ENCODE peak calls at places on chromosome 1, in eight cellular contexts. E, G, Y, A, U, N, F and O are unnamed samples.

GRCh38 chr1:205262706-205263105 is 35.0 kb downstream of the TMCC2 start:
- DNase-seq in E (no peak), G (no peak), Y (no peak), A (no peak), U (no peak), N (no peak), F (no peak), O (no peak)

GRCh38 chr1:221611930-221612777 is 129.7 kb downstream of the DUSP10 start:
- DNase-seq in E (no peak), G (peak), Y (peak), A (peak), U (peak), N (no peak), F (no peak), O (no peak)

GRCh38 chr1:203898458-203899244 is 37.3 kb downstream of the SNRPE start:
- DNase-seq in E (no peak), G (no peak), Y (peak), A (no peak), U (no peak), N (no peak), F (no peak), O (no peak)

GRCh38 chr1:228875741-228876140 is 140.5 kb downstream of the RHOU start:
- DNase-seq in E (no peak), G (no peak), Y (peak), A (no peak), U (no peak), N (no peak), F (no peak), O (no peak)

GRCh38 chr1:150553392-150554085 is 4.3 kb downstream of the ADAMTSL4 start:
- DNase-seq in E (no peak), G (no peak), Y (no peak), A (no peak), U (no peak), N (no peak), F (no peak), O (no peak)

GRCh38 chr1:203547771-203548421 is 53.9 kb downstream of the OPTC start:
- DNase-seq in E (no peak), G (no peak), Y (no peak), A (no peak), U (no peak), N (no peak), F (no peak), O (no peak)

GRCh38 chr1:52602328-52603300 is at the start of gene GPX7:
- DNase-seq in E (peak), G (peak), Y (peak), A (no peak), U (peak), N (peak), F (peak), O (peak)

GRCh38 chr1:181112071-181112929 is 23.8 kb downstream of the IER5 start:
- DNase-seq in E (no peak), G (peak), Y (peak), A (peak), U (peak), N (no peak), F (no peak), O (no peak)

GRCh38 chr1:51489472-51489871 is 29.6 kb downstream of the EPS15 start:
- DNase-seq in E (no peak), G (no peak), Y (no peak), A (no peak), U (no peak), N (no peak), F (no peak), O (no peak)

GRCh38 chr1:196535727-196536126 is 72.5 kb downstream of the KCNT2 start:
- DNase-seq in E (no peak), G (no peak), Y (no peak), A (no peak), U (no peak), N (peak), F (peak), O (no peak)

GRCh38 chr1:96918406-96918805 is 196.8 kb downstream of the PTBP2 start:
- DNase-seq in E (no peak), G (no peak), Y (no peak), A (no peak), U (no peak), N (no peak), F (no peak), O (no peak)

DNA sequence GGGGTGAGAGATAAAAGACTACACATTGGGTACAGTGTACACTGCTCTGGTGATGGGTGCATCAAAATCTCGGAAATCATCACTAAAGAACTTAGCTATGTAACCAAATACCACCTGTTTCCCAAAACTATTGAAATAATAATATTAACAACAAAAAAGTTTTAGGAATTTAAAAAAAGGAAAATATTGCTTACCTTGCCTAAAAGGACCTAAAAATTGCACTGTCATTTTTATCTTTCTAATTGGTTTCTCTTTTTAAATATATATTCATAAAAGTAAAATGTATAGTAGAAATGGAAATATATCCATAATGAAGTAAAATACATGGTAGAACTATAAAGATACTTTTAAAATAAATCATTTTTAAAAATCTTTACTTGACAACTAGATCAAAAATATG is 719.3 kb upstream of the RGS18 start:
- DNase-seq in E (no peak), G (no peak), Y (no peak), A (no peak), U (no peak), N (no peak), F (no peak), O (no peak)
- TF ChIP-seq CTCF in E (no peak), G (no peak), Y (no peak), A (no peak), U (no peak), N (no peak), F (no peak), O (no peak)

GRCh38 chr1:107473065-107473464 is 332.2 kb downstream of the NTNG1 start:
- DNase-seq in E (no peak), G (no peak), Y (no peak), A (no peak), U (no peak), N (no peak), F (no peak), O (no peak)

GRCh38 chr1:107474877-107475612 is 334.2 kb downstream of the NTNG1 start:
- DNase-seq in E (peak), G (no peak), Y (no peak), A (no peak), U (no peak), N (peak), F (no peak), O (no peak)

GRCh38 chr1:107480548-107480947 is 339.7 kb downstream of the NTNG1 start:
- DNase-seq in E (no peak), G (no peak), Y (no peak), A (no peak), U (no peak), N (peak), F (no peak), O (peak)

GRCh38 chr1:107479865-107480264 is 339.0 kb downstream of the NTNG1 start:
- DNase-seq in E (no peak), G (no peak), Y (no peak), A (no peak), U (no peak), N (no peak), F (no peak), O (no peak)

GRCh38 chr1:107477233-107477632 is 336.4 kb downstream of the NTNG1 start:
- DNase-seq in E (no peak), G (no peak), Y (peak), A (no peak), U (no peak), N (no peak), F (peak), O (no peak)
- TF ChIP-seq CTCF in E (peak), G (no peak), Y (no peak), A (no peak), U (no peak), N (peak), F (peak), O (no peak)

DNA sequence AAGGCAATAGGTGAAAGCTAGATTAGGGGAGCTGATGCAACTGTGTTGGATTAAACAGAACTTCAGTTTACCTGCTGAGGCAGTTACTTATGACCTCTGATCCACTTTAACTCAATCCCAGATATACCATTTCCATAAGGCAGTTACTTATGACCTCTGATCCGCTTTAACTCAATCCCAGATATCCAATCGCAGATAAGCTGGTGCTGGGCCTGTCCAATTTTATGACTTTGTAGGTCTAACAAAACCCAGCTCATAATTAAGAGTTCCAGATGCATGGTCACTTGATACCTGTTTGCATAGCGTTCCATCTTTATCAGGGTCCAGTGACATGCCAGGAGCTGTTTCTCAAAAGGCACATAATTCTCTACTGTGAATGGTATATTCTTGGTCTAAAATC is 396.0 kb downstream of the AGBL4 start:
- DNase-seq in E (no peak), G (no peak), Y (no peak), A (no peak), U (no peak), N (no peak), F (no peak), O (no peak)
- TF ChIP-seq CTCF in E (no peak), G (no peak), Y (no peak), A (no peak), U (no peak), N (no peak), F (no peak), O (no peak)

DNA sequence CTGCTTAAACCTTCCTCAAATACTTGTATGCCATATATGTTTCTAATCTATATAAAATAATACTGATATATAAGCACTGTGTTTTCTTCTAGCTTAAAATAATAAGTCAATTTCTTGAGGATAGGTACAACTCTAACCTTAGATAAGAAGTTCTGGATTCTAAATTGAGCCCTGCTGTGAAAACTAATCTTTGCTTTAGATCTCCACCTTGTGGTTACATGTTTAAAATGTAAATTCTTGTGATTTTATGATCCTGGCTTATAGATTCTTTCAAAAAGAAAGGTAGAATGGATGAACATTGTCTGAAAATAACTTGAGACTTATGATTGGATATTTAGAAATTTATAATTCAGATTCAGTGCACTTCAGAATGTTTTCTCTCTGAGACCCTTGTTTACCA is 38.9 kb upstream of the HMCN1 start:
- DNase-seq in E (no peak), G (no peak), Y (no peak), A (no peak), U (no peak), N (no peak), F (no peak), O (no peak)
- TF ChIP-seq CTCF in E (no peak), G (no peak), Y (no peak), A (no peak), U (no peak), N (no peak), F (no peak), O (no peak)

DNA sequence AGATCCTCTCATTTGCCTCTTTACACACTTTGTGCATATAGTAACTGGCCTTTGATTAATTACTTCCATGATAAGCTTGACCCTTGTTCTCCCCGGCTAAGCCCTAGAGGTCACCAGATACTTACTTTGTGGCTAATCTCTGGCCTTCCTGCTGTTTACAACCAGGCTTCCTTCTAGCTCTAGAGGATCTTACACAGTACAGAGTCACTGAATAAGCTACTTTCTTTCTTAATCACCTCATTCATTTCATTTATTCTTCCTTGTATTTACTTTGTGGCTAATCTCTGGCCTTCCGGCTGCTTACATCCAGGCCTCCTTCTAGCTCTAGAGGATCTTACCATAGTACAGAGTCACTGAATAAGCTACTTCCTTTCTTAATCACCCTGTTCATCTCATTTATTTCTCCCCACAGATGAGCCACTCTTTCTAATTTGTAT is 144.3 kb upstream of the C1orf21 start:
- DNase-seq in E (no peak), G (no peak), Y (no peak), A (no peak), U (no peak), N (no peak), F (no peak), O (no peak)
- TF ChIP-seq CTCF in E (no peak), G (no peak), Y (no peak), A (no peak), U (no peak), N (peak), F (no peak), O (no peak)

GRCh38 chr1:160552425-160552824 is 26.9 kb downstream of the CD84 start:
- DNase-seq in E (no peak), G (no peak), Y (no peak), A (no peak), U (no peak), N (no peak), F (no peak), O (no peak)

GRCh38 chr1:160549665-160550006 is 26.6 kb upstream of the SLAMF6 start:
- DNase-seq in E (no peak), G (no peak), Y (no peak), A (no peak), U (no peak), N (no peak), F (no peak), O (no peak)

GRCh38 chr1:160548183-160548582 is 25.1 kb upstream of the SLAMF6 start:
- DNase-seq in E (peak), G (no peak), Y (no peak), A (no peak), U (no peak), N (peak), F (no peak), O (no peak)

GRCh38 chr1:160548960-160549664 is 26.1 kb upstream of the SLAMF6 start:
- DNase-seq in E (no peak), G (no peak), Y (no peak), A (no peak), U (no peak), N (peak), F (no peak), O (no peak)

DNA sequence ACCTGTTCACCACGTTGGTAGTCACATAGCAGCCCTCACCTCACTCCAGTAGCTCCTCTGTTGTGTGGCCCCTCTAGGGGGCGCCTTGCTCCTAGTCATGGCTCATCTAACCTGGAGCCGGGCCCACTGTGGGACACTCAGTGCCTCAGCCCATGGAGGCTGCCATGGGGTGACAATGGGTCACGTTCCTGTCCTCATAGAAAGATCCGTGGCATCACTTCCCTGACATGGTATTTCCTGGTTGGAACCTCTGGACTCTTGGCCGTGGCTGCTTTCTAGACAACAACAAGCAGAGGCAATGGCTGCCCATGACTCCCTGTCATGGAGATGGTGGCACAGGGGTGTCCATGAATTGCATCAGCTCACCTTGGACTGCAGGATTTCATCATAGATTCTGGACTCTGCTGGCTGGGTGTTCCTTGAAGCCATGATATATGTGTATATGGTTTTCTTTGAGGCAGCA is 27.5 kb upstream of the SLAMF6 start:
- DNase-seq in E (no peak), G (no peak), Y (no peak), A (no peak), U (no peak), N (no peak), F (peak), O (no peak)
- TF ChIP-seq CTCF in E (peak), G (no peak), Y (no peak), A (no peak), U (no peak), N (peak), F (peak), O (no peak)

GRCh38 chr1:21814241-21814918 is 2.3 kb downstream of the LDLRAD2 start:
- DNase-seq in E (peak), G (no peak), Y (no peak), A (no peak), U (no peak), N (peak), F (peak), O (peak)
- TF ChIP-seq CTCF in E (peak), G (peak), Y (peak), A (no peak), U (no peak), N (peak), F (peak), O (peak)

DNA sequence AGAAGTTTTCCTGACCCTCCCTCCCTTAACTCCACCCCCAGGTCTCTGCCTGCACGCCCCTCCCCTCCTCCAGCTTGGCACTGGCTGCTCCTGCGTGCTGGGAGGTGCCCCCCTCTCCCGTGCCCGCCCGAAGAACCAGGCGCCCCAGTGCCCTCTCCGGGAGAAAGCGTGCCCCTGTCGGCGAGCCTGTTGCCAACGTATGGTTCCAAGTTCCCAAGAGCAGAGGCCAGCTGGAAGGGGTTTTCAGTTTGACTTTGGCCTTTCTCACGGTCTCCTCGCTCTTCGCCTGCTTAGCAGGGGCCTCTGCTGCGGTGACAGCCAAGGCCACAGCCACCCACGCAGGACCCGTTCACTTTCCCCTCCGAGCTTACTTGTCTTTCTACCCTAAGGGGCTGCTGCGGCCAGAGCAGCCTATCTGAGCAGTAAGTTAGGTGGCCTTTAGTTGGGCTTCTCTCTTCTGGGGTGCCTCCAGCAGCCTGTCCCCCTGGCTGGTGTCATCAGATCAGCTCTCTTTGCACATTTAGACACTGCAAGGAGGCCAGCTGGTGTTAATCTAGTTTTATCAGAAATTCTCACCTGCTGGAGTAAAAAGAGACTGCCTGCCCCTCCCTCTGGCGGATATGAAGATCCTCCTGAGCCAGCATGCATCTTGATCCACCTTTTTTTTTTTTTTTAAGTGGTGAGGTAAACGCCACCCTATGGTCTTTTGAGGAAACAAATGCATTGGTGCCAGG is 1.5 kb downstream of the STUM start:
- DNase-seq in E (peak), G (peak), Y (peak), A (no peak), U (peak), N (no peak), F (peak), O (peak)
- TF ChIP-seq CTCF in E (no peak), G (no peak), Y (no peak), A (peak), U (no peak), N (no peak), F (no peak), O (no peak)

GRCh38 chr1:41100170-41100569 is 78.6 kb upstream of the SLFNL1 start:
- DNase-seq in E (no peak), G (no peak), Y (no peak), A (no peak), U (no peak), N (no peak), F (no peak), O (no peak)

GRCh38 chr1:41102653-41103052 is 81.1 kb upstream of the SLFNL1 start:
- DNase-seq in E (no peak), G (no peak), Y (peak), A (no peak), U (no peak), N (no peak), F (no peak), O (no peak)

GRCh38 chr1:41097105-41097504 is 75.6 kb upstream of the SLFNL1 start:
- DNase-seq in E (no peak), G (no peak), Y (no peak), A (no peak), U (no peak), N (no peak), F (no peak), O (no peak)

GRCh38 chr1:41102208-41102607 is 80.7 kb upstream of the SLFNL1 start:
- DNase-seq in E (no peak), G (peak), Y (peak), A (peak), U (peak), N (no peak), F (no peak), O (no peak)

DNA sequence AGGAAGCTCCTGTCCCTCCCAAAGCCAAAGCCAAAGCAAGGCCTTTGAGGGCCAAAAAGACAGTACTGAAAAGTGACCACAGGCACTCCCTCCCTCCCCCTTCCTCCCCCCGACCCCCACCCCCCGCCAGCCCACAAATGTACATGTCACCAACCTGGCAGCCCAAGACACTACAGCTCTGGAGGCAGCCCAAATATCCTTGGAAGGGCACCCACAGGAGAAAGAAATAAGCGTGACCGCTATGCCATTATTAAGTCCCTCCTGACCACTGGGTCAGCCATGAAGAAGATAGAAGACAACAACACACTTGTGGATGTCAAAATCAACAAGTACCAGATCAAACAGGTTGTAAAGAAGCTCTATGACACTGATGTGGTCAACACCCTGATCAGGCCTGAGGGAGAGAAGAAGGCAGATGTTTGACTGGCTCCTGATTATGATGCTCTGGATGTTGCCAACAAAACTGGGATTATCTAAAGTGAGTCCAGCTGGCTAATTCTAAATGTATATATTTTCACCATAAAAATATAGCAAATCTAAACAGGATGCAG is 77.2 kb upstream of the SLFNL1 start:
- DNase-seq in E (no peak), G (no peak), Y (no peak), A (no peak), U (no peak), N (no peak), F (no peak), O (no peak)
- TF ChIP-seq CTCF in E (no peak), G (no peak), Y (no peak), A (no peak), U (no peak), N (no peak), F (no peak), O (no peak)